ENCODE peak calls at places on chromosomes 13 and 19, in nine cellular contexts. E is stomach, G is right lobe of liver, P is IMR-90, C is esophagus squamous epithelium, X is gastrocnemius medialis, U is transverse colon, I is spleen, D is heart left ventricle. A is an unnamed sample. For H3K4me1, the result is how much of the 10 kb centered on the place peaks cover.

GRCh38 chr19:615619-616018 is 17.7 kb downstream of the POLRMT start:
- DNase-seq in E (no peak), G (no peak), P (no peak), C (no peak), X (no peak), U (no peak), I (no peak), D (no peak), A (no peak)

GRCh38 chr13:47175172-47175806 is 278.4 kb upstream of the HTR2A start:
- DNase-seq in E (no peak), G (no peak), P (peak), C (no peak), X (no peak), U (no peak), I (no peak), D (no peak), A (no peak)

GRCh38 chr13:39253774-39254173 is 215.5 kb downstream of the NHLRC3 start:
- DNase-seq in E (no peak), G (no peak), P (peak), C (no peak), X (no peak), U (no peak), I (no peak), D (no peak), A (no peak)

GRCh38 chr19:49067554-49067953 is 2.9 kb upstream of the NTF4 start:
- DNase-seq in E (no peak), G (no peak), P (no peak), C (no peak), X (peak), U (no peak), I (no peak), D (no peak), A (no peak)

GRCh38 chr13:112450567-112451240 is 74.5 kb downstream of the SPACA7 start:
- DNase-seq in E (peak), G (no peak), P (no peak), C (no peak), X (no peak), U (no peak), I (peak), D (no peak), A (no peak)

GRCh38 chr13:100398360-100398759 is 190.2 kb downstream of the GGACT start:
- DNase-seq in E (no peak), G (no peak), P (no peak), C (no peak), X (no peak), U (no peak), I (no peak), D (no peak), A (no peak)

GRCh38 chr13:73467103-73467502 is 408.3 kb downstream of the KLF5 start:
- DNase-seq in E (no peak), G (no peak), P (peak), C (no peak), X (no peak), U (no peak), I (no peak), D (no peak), A (no peak)

GRCh38 chr19:3782903-3783302 is 3.3 kb downstream of the MATK start:
- DNase-seq in E (no peak), G (no peak), P (no peak), C (no peak), X (no peak), U (no peak), I (no peak), D (no peak), A (no peak)

GRCh38 chr13:110869805-110870706 is 44.8 kb downstream of the ANKRD10 start:
- DNase-seq in E (peak), G (peak), P (peak), C (peak), X (peak), U (peak), I (peak), D (peak), A (peak)

GRCh38 chr13:101417043-101417406 is 717 bp upstream of the NALCN start:
- DNase-seq in E (no peak), G (no peak), P (peak), C (no peak), X (no peak), U (no peak), I (no peak), D (no peak), A (no peak)

GRCh38 chr19:50315773-50316448 is 13.3 kb downstream of the KCNC3 start:
- DNase-seq in E (no peak), G (no peak), P (no peak), C (no peak), X (no peak), U (no peak), I (no peak), D (no peak), A (no peak)

GRCh38 chr13:110624766-110625756 is 9.7 kb downstream of the NAXD start:
- DNase-seq in E (peak), G (no peak), P (no peak), C (no peak), X (no peak), U (no peak), I (no peak), D (no peak), A (no peak)

GRCh38 chr13:97858161-97858560 is 95.3 kb upstream of the IPO5 start:
- DNase-seq in E (no peak), G (no peak), P (no peak), C (no peak), X (no peak), U (no peak), I (no peak), D (no peak), A (no peak)

GRCh38 chr13:25493930-25494707 is 122.3 kb downstream of the ATP8A2 start:
- DNase-seq in E (no peak), G (no peak), P (no peak), C (no peak), X (no peak), U (no peak), I (no peak), D (no peak), A (no peak)

GRCh38 chr19:57802269-57802668 is 12.4 kb downstream of the ZNF552 start:
- DNase-seq in E (no peak), G (no peak), P (no peak), C (no peak), X (no peak), U (no peak), I (no peak), D (no peak), A (no peak)

GRCh38 chr19:29587518-29587986 is 18.5 kb upstream of the POP4 start:
- DNase-seq in E (no peak), G (no peak), P (peak), C (no peak), X (no peak), U (peak), I (no peak), D (no peak), A (no peak)

GRCh38 chr13:46893820-46894533 is 2.9 kb downstream of the HTR2A start:
- DNase-seq in E (peak), G (peak), P (peak), C (no peak), X (peak), U (peak), I (peak), D (peak), A (peak)

GRCh38 chr13:18995259-18995873 is 186.3 kb downstream of the TUBA3C start:
- DNase-seq in E (peak), G (peak), P (no peak), C (no peak), X (no peak), U (no peak), I (no peak), D (no peak), A (no peak)

GRCh38 chr19:30645946-30646577 is 273.9 kb downstream of the ZNF536 start:
- DNase-seq in E (no peak), G (no peak), P (no peak), C (no peak), X (no peak), U (no peak), I (no peak), D (no peak), A (no peak)

GRCh38 chr13:108346376-108346775 is 76.9 kb downstream of the TNFSF13B start:
- DNase-seq in E (no peak), G (no peak), P (no peak), C (no peak), X (no peak), U (no peak), I (no peak), D (no peak), A (no peak)

GRCh38 chr19:49850487-49851342 is at the start of gene PTOV1:
- DNase-seq in E (peak), G (peak), P (peak), C (peak), X (peak), U (peak), I (peak), D (peak), A (peak)

GRCh38 chr13:70333752-70334151 is 225.5 kb upstream of the KLHL1 start:
- DNase-seq in E (no peak), G (no peak), P (no peak), C (no peak), X (no peak), U (no peak), I (no peak), D (no peak), A (no peak)

GRCh38 chr13:75376792-75377402 is 105.1 kb downstream of the TBC1D4 start:
- DNase-seq in E (no peak), G (no peak), P (no peak), C (no peak), X (no peak), U (no peak), I (no peak), D (no peak), A (no peak)

GRCh38 chr19:3618144-3618810 is 8.3 kb downstream of the CACTIN start:
- DNase-seq in E (peak), G (peak), P (peak), C (no peak), X (peak), U (peak), I (peak), D (peak), A (peak)

DNA sequence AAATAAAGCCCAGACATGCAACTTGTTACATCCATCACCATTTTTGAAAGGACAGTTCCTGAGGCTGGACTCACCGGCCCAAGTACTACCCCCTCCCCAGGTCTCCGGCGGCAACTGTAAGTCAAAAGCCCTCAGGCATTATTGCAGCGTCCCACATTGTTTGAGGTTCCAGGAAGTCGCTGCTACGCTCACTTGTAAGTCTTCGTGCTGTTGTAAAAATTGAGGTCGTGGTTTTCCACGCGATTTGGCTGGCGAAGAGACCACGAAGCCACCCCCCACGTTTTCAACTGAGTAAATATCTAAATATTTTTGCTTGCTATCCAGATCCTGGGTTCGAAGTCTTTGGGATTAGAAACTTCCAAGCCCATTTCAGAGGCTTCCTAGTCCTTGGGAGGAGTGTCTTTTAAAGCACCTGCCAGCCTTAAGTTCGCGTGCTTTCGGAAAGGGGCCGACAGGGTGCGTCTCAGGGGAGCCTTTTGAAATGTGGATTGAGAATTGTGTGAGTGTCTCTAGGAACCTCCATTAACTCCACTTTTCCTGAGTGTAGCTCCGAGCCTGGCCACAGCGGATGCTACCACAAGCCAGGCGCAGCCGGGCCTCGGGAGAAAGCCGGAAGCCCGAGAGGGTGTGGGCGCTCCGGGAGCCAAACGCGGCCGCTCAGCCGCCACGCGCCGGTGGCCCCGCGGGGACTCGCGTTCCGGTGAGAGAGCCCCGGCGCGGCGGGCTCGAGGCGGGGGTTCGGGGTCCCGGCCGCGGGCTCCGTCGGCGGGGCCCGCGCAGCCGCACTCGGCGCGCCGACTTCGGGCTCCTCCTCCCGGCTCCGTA is at the start of gene FNDC3A:
- DNase-seq in E (peak), G (peak), P (peak), C (no peak), X (peak), U (peak), I (peak), D (peak), A (peak)
- H3K4me1 ChIP-seq in E (under half), G (under half), P (under half), C (under half), X (under half), U (under half), I (under half), D (under half), A (under half)

DNA sequence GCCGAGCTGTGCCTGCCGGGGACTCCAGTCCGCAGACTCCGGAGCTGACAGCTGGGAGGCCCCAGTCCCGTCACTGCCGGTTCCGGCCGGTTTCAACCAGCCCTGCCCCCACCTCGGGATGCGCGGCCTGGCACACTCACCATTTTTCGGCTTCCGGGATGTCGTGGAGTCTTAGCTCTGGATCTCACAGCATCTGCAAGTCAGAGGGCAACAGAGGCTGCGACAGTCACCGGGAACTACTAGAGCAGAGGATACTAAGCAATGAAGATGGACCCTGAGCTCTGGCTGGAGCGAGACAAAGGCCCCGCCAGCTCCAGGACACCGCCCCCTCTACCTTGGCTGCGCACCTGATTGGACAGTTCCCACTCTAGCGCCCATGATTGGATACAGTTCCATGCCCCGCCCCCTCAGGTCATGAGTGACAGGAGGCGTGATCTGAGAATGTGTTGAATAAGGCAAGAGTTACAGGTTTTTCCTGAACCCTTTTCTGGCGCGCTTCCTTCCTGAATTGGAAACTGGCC is at the start of gene ZNF682:
- DNase-seq in E (peak), G (peak), P (peak), C (peak), X (peak), U (peak), I (peak), D (peak), A (peak)
- TF ChIP-seq POLR2A in E (no peak), G (no peak), P (no peak), C (peak), X (peak), U (peak), I (no peak), D (no peak), A (no peak)

GRCh38 chr19:6270822-6271221 is 9.0 kb downstream of the MLLT1 start:
- DNase-seq in E (no peak), G (no peak), P (no peak), C (no peak), X (no peak), U (no peak), I (no peak), D (no peak), A (no peak)

GRCh38 chr19:6268382-6268771 is 11.4 kb downstream of the MLLT1 start:
- DNase-seq in E (no peak), G (no peak), P (no peak), C (no peak), X (no peak), U (no peak), I (no peak), D (no peak), A (no peak)

GRCh38 chr19:6270076-6270745 is 9.6 kb downstream of the MLLT1 start:
- DNase-seq in E (no peak), G (peak), P (no peak), C (no peak), X (no peak), U (no peak), I (no peak), D (no peak), A (peak)

GRCh38 chr19:6267552-6268381 is 12.0 kb downstream of the MLLT1 start:
- DNase-seq in E (no peak), G (no peak), P (peak), C (no peak), X (no peak), U (no peak), I (no peak), D (no peak), A (no peak)

DNA sequence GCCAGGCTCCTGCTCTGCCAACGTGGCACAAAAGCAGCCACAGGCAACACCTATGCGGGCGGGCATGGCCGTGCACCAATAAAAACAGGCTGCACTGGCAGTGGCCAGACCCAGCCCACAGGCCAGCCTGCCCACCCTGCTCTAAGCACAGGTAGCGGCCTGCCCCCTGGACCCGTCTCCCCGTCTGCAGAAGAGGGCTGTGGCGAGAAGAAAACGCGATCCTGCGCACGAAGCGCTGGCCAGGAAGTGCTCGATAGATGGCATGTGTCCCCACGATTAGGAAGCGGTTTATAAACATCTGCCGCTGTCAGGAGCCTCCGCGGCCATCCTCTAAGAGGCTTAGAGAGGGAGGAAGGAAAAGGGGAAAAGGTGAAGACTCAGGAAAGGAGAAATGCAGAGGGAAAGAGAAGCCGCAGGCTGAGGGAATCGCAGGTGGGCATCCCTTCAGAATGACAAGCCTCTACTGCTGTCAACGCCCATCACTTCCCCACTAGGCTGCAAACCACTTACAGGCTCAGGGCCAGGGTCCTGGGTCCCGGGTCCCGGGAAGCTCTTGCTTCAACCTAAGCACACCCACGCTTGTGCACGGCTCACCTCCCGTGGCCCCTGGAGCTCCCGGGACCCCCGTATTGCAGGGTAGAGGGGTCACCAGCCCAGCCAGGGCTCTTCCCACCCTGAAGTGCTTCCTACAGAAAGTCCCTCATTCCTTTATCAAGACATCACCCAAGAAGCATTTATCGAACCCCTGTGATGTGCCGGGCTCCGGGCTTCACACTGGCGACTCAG is 10.5 kb downstream of the MLLT1 start:
- DNase-seq in E (no peak), G (peak), P (no peak), C (no peak), X (no peak), U (no peak), I (no peak), D (no peak), A (no peak)
- TF ChIP-seq CTCF in E (no peak), G (no peak), P (no peak), C (no peak), X (no peak), U (no peak), I (no peak), D (no peak), A (no peak)

GRCh38 chr19:11172576-11172975 is 17.0 kb upstream of the SPC24 start:
- DNase-seq in E (no peak), G (no peak), P (no peak), C (no peak), X (no peak), U (no peak), I (no peak), D (no peak), A (no peak)

GRCh38 chr19:11173516-11174155 is 18.1 kb upstream of the SPC24 start:
- DNase-seq in E (no peak), G (no peak), P (no peak), C (no peak), X (no peak), U (no peak), I (no peak), D (no peak), A (no peak)

GRCh38 chr19:11171144-11171543 is 15.6 kb upstream of the SPC24 start:
- DNase-seq in E (no peak), G (no peak), P (no peak), C (no peak), X (no peak), U (no peak), I (no peak), D (no peak), A (no peak)

GRCh38 chr19:11168568-11168967 is 13.0 kb upstream of the SPC24 start:
- DNase-seq in E (no peak), G (no peak), P (peak), C (no peak), X (no peak), U (no peak), I (no peak), D (no peak), A (no peak)

GRCh38 chr19:11169896-11170678 is 14.5 kb upstream of the SPC24 start:
- DNase-seq in E (no peak), G (no peak), P (peak), C (no peak), X (no peak), U (no peak), I (no peak), D (no peak), A (peak)
- H3K4me1 ChIP-seq in E (under half), G (under half), P (under half), C (under half), X (under half), U (under half), I (under half), D (under half), A (under half)

GRCh38 chr19:38920529-38921419 is 8.8 kb upstream of the CCER2 start:
- DNase-seq in E (no peak), G (peak), P (no peak), C (no peak), X (no peak), U (no peak), I (peak), D (no peak), A (no peak)
- TF ChIP-seq POLR2A in E (no peak), G (no peak), P (no peak), C (no peak), X (no peak), U (no peak), I (no peak), D (no peak), A (no peak)

GRCh38 chr13:76823969-76824368 is 62.2 kb downstream of the KCTD12 start:
- DNase-seq in E (no peak), G (no peak), P (no peak), C (no peak), X (no peak), U (no peak), I (no peak), D (no peak), A (no peak)
- TF ChIP-seq CTCF in E (no peak), G (no peak), P (no peak), C (no peak), X (no peak), U (no peak), I (no peak), D (no peak), A (no peak)

DNA sequence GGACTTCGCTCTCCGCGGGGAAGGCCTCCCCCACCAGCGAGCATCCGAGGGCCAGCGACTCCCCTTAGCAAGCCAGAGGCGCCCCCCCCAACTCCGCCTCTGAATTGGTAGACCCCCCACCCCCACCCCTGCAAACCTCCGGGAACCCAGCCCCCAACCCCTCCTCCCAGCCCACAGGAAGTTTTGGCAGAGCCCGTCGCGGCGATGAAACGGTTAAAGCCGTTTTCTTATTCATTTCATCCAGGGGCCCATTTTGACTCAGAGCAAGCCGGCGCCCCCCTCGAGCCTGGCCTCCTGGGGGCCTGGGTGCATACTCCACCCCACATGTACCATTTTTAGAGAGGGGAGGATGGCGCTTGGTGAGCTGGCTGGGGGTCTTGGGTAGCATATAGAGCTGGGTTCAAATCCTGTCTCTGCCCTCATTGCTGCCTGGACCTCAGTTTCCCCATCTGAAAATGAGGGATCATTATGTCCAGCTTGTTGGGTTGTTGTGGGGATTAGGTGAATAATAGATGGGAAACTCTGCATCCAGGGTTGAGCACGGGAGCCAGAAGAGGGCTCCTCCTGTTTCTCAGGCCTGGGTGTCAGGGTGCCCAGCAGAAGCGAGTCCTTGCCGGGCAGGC is 7.9 kb upstream of the JUNB start:
- DNase-seq in E (no peak), G (no peak), P (no peak), C (no peak), X (no peak), U (no peak), I (no peak), D (no peak), A (no peak)
- H3K4me1 ChIP-seq in E (half or more), G (under half), P (half or more), C (half or more), X (under half), U (half or more), I (half or more), D (half or more), A (under half)

A was measured in uterus.